ENCODE peak calls at places on chromosomes 4 and X, in five cellular contexts. One of them, this sample, is unnamed.
A peak's percentile ranks its signal among the peaks of the same experiment; 100 is the strongest.

GRCh38 chr4:70734168-70734954 is 12.6 kb downstream of the RUFY3 start:
- DNase-seq in fibroblast of pulmonary artery: peak; percentile 65
- DNase-seq in HFF-Myc: no peak
- DNase-seq in body of pancreas: peak; percentile 40
- DNase-seq in bronchial epithelial cell: peak; percentile 59
- DNase-seq in this sample: no peak

GRCh38 chr4:152536545-152537182 is 772 bp upstream of the FBXW7 start:
- DNase-seq in body of pancreas: no peak
- DNase-seq in bronchial epithelial cell: peak; percentile 74
- DNase-seq in fibroblast of pulmonary artery: peak; percentile 48
- DNase-seq in HFF-Myc: no peak
- DNase-seq in this sample: peak; percentile 45

GRCh38 chrX:106611682-106612402 is at the start of gene RADX:
- DNase-seq in bronchial epithelial cell: peak; percentile 64
- DNase-seq in body of pancreas: peak; percentile 89
- DNase-seq in fibroblast of pulmonary artery: peak; percentile 76
- DNase-seq in HFF-Myc: peak; percentile 19
- DNase-seq in this sample: peak; percentile 64

GRCh38 chr4:153619811-153620210 is 64.3 kb upstream of the TLR2 start:
- DNase-seq in HFF-Myc: no peak
- DNase-seq in fibroblast of pulmonary artery: no peak
- DNase-seq in bronchial epithelial cell: no peak
- DNase-seq in body of pancreas: no peak
- DNase-seq in this sample: no peak

GRCh38 chr4:173367946-173368345 is 2.8 kb upstream of the SAP30 start:
- DNase-seq in HFF-Myc: no peak
- DNase-seq in body of pancreas: no peak
- DNase-seq in fibroblast of pulmonary artery: peak; percentile 58
- DNase-seq in bronchial epithelial cell: peak; percentile 42
- DNase-seq in this sample: no peak

GRCh38 chr4:146124023-146124680 is 51.4 kb upstream of the LSM6 start:
- DNase-seq in body of pancreas: no peak
- DNase-seq in bronchial epithelial cell: no peak
- DNase-seq in HFF-Myc: no peak
- DNase-seq in fibroblast of pulmonary artery: no peak
- DNase-seq in this sample: no peak

GRCh38 chr4:90190510-90190909 is 63.3 kb downstream of the CCSER1 start:
- DNase-seq in HFF-Myc: no peak
- DNase-seq in fibroblast of pulmonary artery: no peak
- DNase-seq in body of pancreas: no peak
- DNase-seq in bronchial epithelial cell: no peak
- DNase-seq in this sample: no peak

GRCh38 chrX:72028701-72029470 is 102.8 kb downstream of the RTL5 start:
- DNase-seq in body of pancreas: no peak
- DNase-seq in HFF-Myc: no peak
- DNase-seq in bronchial epithelial cell: no peak
- DNase-seq in fibroblast of pulmonary artery: no peak
- DNase-seq in this sample: no peak

GRCh38 chrX:140815868-140816267 is 106.3 kb downstream of the LINC00632 start:
- DNase-seq in body of pancreas: no peak
- DNase-seq in bronchial epithelial cell: peak; percentile 40
- DNase-seq in fibroblast of pulmonary artery: peak; percentile 48
- DNase-seq in HFF-Myc: peak; percentile 10
- DNase-seq in this sample: peak; percentile 5

GRCh38 chrX:13688384-13688771 is 550 bp upstream of the RAB9A start:
- DNase-seq in HFF-Myc: no peak
- DNase-seq in fibroblast of pulmonary artery: no peak
- DNase-seq in body of pancreas: no peak
- DNase-seq in bronchial epithelial cell: peak; percentile 11
- DNase-seq in this sample: no peak

GRCh38 chr4:144621681-144622080 is 24.3 kb upstream of the HHIP start:
- DNase-seq in fibroblast of pulmonary artery: no peak
- DNase-seq in bronchial epithelial cell: peak; percentile 66
- DNase-seq in body of pancreas: no peak
- DNase-seq in HFF-Myc: no peak
- DNase-seq in this sample: no peak

GRCh38 chr4:56435001-56435747 is at the start of gene PPAT:
- DNase-seq in body of pancreas: peak; percentile 99
- DNase-seq in bronchial epithelial cell: peak; percentile 93
- DNase-seq in fibroblast of pulmonary artery: peak; percentile 98
- DNase-seq in HFF-Myc: peak; percentile 84
- DNase-seq in this sample: peak; percentile 97

GRCh38 chr4:16524911-16525574 is 298.8 kb upstream of the TAPT1 start:
- DNase-seq in HFF-Myc: no peak
- DNase-seq in bronchial epithelial cell: no peak
- DNase-seq in fibroblast of pulmonary artery: peak; percentile 94
- DNase-seq in body of pancreas: no peak
- DNase-seq in this sample: no peak

DNA sequence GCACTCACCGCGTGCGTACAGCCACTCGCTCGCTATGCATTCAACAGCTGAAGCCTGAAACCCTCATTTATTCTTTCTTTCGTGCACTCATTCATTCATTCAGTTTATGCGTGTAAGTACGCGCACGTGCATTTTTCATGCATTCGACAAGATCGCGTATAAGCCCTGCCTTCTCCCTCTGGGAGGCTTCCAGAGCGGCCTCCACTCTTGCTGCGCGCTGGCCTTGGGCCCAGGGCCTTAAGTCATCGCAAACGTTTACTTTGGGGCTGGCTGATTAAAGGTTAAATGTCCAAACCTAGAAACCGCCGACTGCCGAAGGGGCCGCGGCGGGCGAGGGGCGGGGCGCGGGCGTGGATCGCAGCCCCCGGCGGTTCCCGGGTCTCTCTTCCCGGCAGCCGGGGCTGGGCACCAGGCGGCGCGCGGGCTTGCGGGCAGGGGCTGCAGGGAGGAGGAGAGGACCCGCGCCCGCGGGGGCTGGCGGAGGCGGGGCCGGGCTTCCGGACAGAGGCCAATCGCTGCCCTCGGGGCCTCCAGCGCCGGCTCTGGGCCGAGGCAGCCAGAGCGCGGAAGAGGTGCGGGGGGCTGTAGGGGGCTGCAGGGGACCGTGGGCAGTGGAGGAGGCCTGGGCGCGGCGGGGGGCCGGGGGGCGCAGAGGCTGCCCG is at the start of gene GYG2:
- DNase-seq in bronchial epithelial cell: no peak
- DNase-seq in fibroblast of pulmonary artery: peak; percentile 22
- DNase-seq in HFF-Myc: no peak
- DNase-seq in body of pancreas: peak; percentile 54
- DNase-seq in this sample: no peak
- TF ChIP-seq CTCF in bronchial epithelial cell: no peak
- TF ChIP-seq CTCF in fibroblast of pulmonary artery: no peak
- TF ChIP-seq CTCF in HFF-Myc: no peak
- TF ChIP-seq CTCF in body of pancreas: no peak
- TF ChIP-seq CTCF in this sample: no peak

DNA sequence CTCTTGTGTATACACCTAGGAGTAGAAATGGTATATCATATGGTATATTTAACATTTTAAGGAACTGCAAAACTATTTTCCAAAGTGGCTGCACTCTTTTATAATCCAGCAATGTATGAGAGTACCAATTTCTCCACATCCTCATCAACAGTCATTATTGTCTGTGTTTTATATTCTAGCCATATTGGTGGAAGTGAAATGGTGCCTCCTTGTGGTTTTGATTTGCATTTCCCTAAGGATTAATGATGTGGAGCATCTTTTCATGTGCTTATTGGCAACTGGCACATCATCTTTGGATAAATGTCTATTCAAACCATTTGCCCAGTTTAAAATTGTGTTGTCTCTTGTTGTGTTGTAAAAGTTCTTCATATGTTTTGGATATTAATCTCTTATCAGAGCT is 9.6 kb downstream of the BMP15 start:
- DNase-seq in HFF-Myc: no peak
- DNase-seq in body of pancreas: no peak
- DNase-seq in bronchial epithelial cell: peak; percentile 40
- DNase-seq in fibroblast of pulmonary artery: peak; percentile 41
- DNase-seq in this sample: no peak
- TF ChIP-seq CTCF in HFF-Myc: peak; percentile 12
- TF ChIP-seq CTCF in body of pancreas: no peak
- TF ChIP-seq CTCF in bronchial epithelial cell: peak; percentile 44
- TF ChIP-seq CTCF in fibroblast of pulmonary artery: peak; percentile 48
- TF ChIP-seq CTCF in this sample: no peak

DNA sequence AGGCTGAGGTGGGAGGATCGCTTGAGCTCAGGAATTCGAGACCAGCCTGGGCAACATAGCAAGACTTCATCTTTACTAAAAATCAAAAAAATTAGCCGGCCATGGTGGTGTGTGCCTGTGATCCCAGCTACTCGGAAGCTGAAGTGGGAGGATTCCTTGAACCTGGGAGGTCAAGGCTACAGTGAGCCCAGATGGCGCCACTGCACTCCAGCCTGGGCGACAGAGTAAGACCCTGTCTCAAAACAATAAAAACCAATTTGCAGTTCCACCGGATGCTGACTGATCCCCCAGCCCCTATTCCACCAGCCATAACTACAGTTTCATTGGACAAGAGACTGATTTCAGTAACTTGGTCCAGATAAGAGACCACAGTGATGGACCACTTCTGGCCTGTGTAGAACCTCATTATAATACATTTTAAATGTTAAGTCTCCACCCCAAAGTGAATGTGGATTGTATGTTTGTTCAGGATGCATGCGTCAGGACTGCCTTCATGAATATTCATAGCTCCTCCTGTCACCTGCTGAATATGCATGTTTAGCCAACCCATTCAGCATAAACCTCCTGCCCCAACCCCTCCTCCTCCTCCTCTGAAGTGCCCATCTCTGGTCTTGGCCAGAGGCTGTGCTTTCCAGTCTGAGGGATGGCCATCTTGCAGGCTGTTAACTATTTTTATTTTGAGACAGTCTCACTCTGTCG is 2.3 kb upstream of the SLBP start:
- DNase-seq in fibroblast of pulmonary artery: no peak
- DNase-seq in body of pancreas: no peak
- DNase-seq in HFF-Myc: no peak
- DNase-seq in bronchial epithelial cell: peak; percentile 37
- DNase-seq in this sample: no peak
- TF ChIP-seq CTCF in fibroblast of pulmonary artery: no peak
- TF ChIP-seq CTCF in body of pancreas: no peak
- TF ChIP-seq CTCF in HFF-Myc: no peak
- TF ChIP-seq CTCF in bronchial epithelial cell: no peak
- TF ChIP-seq CTCF in this sample: no peak

DNA sequence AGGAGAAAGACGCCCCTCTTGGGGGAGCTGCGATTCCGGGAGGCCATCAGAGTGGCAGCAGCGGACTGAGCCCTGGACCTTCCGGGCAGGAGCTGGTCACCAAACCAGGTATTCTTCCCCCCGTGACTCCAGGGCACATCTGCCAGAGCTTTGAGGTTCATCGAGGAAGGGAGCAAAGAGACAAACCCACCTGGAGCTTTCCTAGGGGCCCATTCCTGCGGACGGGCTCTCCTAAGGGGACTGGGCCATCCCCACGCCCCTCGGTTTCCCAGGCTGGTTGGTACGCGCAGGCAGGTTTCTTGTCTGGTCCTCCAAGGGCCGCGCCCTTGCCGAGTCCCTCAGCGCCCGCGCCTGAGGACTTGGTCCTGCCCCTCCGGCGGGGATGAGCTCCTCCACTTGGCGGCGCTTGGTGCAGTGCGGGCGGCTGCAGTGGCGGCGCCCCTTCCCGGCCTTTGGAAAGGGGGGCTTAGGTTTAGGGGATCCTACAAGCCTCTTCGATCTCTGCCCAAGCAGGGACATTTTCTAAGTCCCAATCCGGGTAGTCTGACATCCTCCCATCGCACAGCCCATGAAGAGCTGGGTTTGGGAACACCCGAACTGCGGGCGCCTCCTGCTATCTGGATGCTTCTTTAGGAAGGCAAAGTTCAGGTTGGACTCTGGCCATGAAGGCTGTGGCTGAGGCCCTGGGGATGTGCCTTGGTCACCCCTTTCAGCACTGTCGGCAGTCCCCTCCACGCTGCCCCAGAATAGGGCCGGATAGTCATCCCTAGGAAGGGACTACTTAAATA is 543 bp downstream of the STBD1 start:
- DNase-seq in HFF-Myc: no peak
- DNase-seq in fibroblast of pulmonary artery: peak; percentile 50
- DNase-seq in bronchial epithelial cell: peak; percentile 29
- DNase-seq in body of pancreas: peak; percentile 74
- DNase-seq in this sample: peak; percentile 46
- TF ChIP-seq CTCF in HFF-Myc: peak; percentile 28
- TF ChIP-seq CTCF in fibroblast of pulmonary artery: peak; percentile 34
- TF ChIP-seq CTCF in bronchial epithelial cell: peak; percentile 50
- TF ChIP-seq CTCF in body of pancreas: peak; percentile 38
- TF ChIP-seq CTCF in this sample: peak; percentile 59

GRCh38 chr4:65467280-65467679 is 203.0 kb downstream of the EPHA5 start:
- DNase-seq in fibroblast of pulmonary artery: no peak
- DNase-seq in bronchial epithelial cell: peak; percentile 64
- DNase-seq in HFF-Myc: no peak
- DNase-seq in body of pancreas: no peak
- DNase-seq in this sample: peak; percentile 34

GRCh38 chr4:65472531-65472930 is 197.8 kb downstream of the EPHA5 start:
- DNase-seq in bronchial epithelial cell: no peak
- DNase-seq in fibroblast of pulmonary artery: no peak
- DNase-seq in HFF-Myc: no peak
- DNase-seq in body of pancreas: no peak
- DNase-seq in this sample: no peak
- TF ChIP-seq CTCF in bronchial epithelial cell: no peak
- TF ChIP-seq CTCF in fibroblast of pulmonary artery: no peak
- TF ChIP-seq CTCF in HFF-Myc: no peak
- TF ChIP-seq CTCF in body of pancreas: no peak
- TF ChIP-seq CTCF in this sample: no peak

GRCh38 chr4:88659890-88660208 is 37.8 kb downstream of the NAP1L5 start:
- DNase-seq in HFF-Myc: no peak
- DNase-seq in bronchial epithelial cell: no peak
- DNase-seq in body of pancreas: no peak
- DNase-seq in fibroblast of pulmonary artery: no peak
- DNase-seq in this sample: no peak
- TF ChIP-seq CTCF in HFF-Myc: no peak
- TF ChIP-seq CTCF in bronchial epithelial cell: no peak
- TF ChIP-seq CTCF in body of pancreas: no peak
- TF ChIP-seq CTCF in fibroblast of pulmonary artery: no peak
- TF ChIP-seq CTCF in this sample: no peak

DNA sequence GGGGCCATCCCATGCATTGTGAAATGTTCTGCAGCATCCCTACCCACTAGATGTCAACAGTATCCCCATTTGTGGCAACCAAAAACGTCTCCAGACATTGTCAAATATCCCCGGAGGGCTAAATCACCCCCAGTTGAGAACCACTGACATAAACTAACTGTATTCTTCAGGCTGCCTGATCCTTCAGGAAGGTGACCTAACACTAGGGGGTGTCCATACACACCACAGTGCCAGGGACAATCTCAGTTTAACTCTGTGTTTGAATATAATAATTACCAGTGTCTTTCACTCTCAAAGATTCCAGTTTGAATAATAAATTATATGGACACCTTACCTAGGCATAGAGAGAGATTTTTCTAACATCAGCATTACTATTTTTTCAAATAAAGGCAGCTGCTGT is 6.4 kb downstream of the ACE2 start:
- DNase-seq in body of pancreas: no peak
- DNase-seq in fibroblast of pulmonary artery: no peak
- DNase-seq in bronchial epithelial cell: no peak
- DNase-seq in HFF-Myc: no peak
- DNase-seq in this sample: peak; percentile 9
- TF ChIP-seq CTCF in body of pancreas: no peak
- TF ChIP-seq CTCF in fibroblast of pulmonary artery: no peak
- TF ChIP-seq CTCF in bronchial epithelial cell: peak; percentile 24
- TF ChIP-seq CTCF in HFF-Myc: no peak
- TF ChIP-seq CTCF in this sample: no peak

DNA sequence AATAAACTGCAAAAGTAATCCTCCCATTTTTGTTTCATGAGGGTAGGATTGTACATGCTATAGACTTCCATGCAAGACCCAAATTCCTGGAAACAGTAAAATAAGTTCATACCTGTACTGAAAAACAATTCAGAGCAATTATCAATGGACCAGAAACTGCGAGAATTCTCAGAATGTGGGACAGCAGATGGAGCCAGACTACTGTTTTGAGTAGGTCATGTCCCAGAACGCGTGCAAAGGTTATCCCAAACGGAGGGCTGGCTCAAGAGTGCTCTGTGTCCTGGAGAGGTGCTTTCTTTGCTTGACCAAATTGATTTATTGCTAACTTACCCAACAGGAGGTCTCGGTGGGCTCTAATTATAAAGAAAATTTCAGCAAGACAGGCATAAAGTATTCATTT is 1.7 kb upstream of the MAGEH1 start:
- DNase-seq in HFF-Myc: no peak
- DNase-seq in fibroblast of pulmonary artery: peak; percentile 29
- DNase-seq in bronchial epithelial cell: no peak
- DNase-seq in body of pancreas: peak; percentile 8
- DNase-seq in this sample: no peak
- TF ChIP-seq CTCF in HFF-Myc: no peak
- TF ChIP-seq CTCF in fibroblast of pulmonary artery: peak; percentile 16
- TF ChIP-seq CTCF in bronchial epithelial cell: no peak
- TF ChIP-seq CTCF in body of pancreas: no peak
- TF ChIP-seq CTCF in this sample: no peak

This sample was measured in RWPE1.